ENCODE peak calls at places on chromosomes 7 and 10, in nine cellular contexts. One of them, this sample, is unnamed. For H3K36me3, the result is how much of the 10 kb centered on the place peaks cover.

GRCh38 chr7:150927954-150928340 is 50.2 kb downstream of the KCNH2 start:
- DNase-seq in CD4-positive, alpha-beta memory T cell: no peak
- DNase-seq in heart right ventricle: no peak
- DNase-seq in cardiac muscle cell: no peak
- DNase-seq in ovary: no peak
- DNase-seq in neuronal stem cell: no peak
- DNase-seq in tibial artery: no peak
- DNase-seq in neural progenitor cell: no peak
- DNase-seq in brain microvascular endothelial cell: peak
- DNase-seq in this sample: no peak

GRCh38 chr7:1240917-1241509 is 8.3 kb downstream of the UNCX start:
- DNase-seq in CD4-positive, alpha-beta memory T cell: no peak
- DNase-seq in heart right ventricle: no peak
- DNase-seq in cardiac muscle cell: no peak
- DNase-seq in ovary: no peak
- DNase-seq in neuronal stem cell: no peak
- DNase-seq in tibial artery: no peak
- DNase-seq in neural progenitor cell: peak
- DNase-seq in brain microvascular endothelial cell: no peak
- DNase-seq in this sample: no peak

GRCh38 chr10:130721971-130722370 is 585.8 kb downstream of the GLRX3 start:
- DNase-seq in CD4-positive, alpha-beta memory T cell: no peak
- DNase-seq in heart right ventricle: no peak
- DNase-seq in cardiac muscle cell: no peak
- DNase-seq in ovary: no peak
- DNase-seq in neuronal stem cell: no peak
- DNase-seq in tibial artery: no peak
- DNase-seq in neural progenitor cell: peak
- DNase-seq in brain microvascular endothelial cell: no peak
- DNase-seq in this sample: no peak

GRCh38 chr7:47581821-47582747 is at the start of gene TNS3:
- DNase-seq in CD4-positive, alpha-beta memory T cell: no peak
- DNase-seq in heart right ventricle: no peak
- DNase-seq in cardiac muscle cell: peak
- DNase-seq in ovary: peak
- DNase-seq in neuronal stem cell: no peak
- DNase-seq in tibial artery: no peak
- DNase-seq in neural progenitor cell: peak
- DNase-seq in brain microvascular endothelial cell: no peak
- DNase-seq in this sample: peak

GRCh38 chr10:109866168-109866994 is 56.9 kb downstream of the XPNPEP1 start:
- DNase-seq in CD4-positive, alpha-beta memory T cell: no peak
- DNase-seq in heart right ventricle: peak
- DNase-seq in cardiac muscle cell: peak
- DNase-seq in ovary: no peak
- DNase-seq in neuronal stem cell: no peak
- DNase-seq in tibial artery: no peak
- DNase-seq in neural progenitor cell: peak
- DNase-seq in brain microvascular endothelial cell: peak
- DNase-seq in this sample: peak

GRCh38 chr7:107113866-107114265 is 54.9 kb upstream of the HBP1 start:
- DNase-seq in CD4-positive, alpha-beta memory T cell: no peak
- DNase-seq in heart right ventricle: no peak
- DNase-seq in cardiac muscle cell: no peak
- DNase-seq in ovary: no peak
- DNase-seq in neuronal stem cell: no peak
- DNase-seq in tibial artery: no peak
- DNase-seq in neural progenitor cell: no peak
- DNase-seq in brain microvascular endothelial cell: no peak
- DNase-seq in this sample: no peak

GRCh38 chr7:130148561-130148960 is 56.6 kb downstream of the TMEM209 start:
- DNase-seq in CD4-positive, alpha-beta memory T cell: no peak
- DNase-seq in heart right ventricle: no peak
- DNase-seq in cardiac muscle cell: no peak
- DNase-seq in ovary: no peak
- DNase-seq in neuronal stem cell: no peak
- DNase-seq in tibial artery: no peak
- DNase-seq in neural progenitor cell: no peak
- DNase-seq in brain microvascular endothelial cell: no peak
- DNase-seq in this sample: no peak

GRCh38 chr7:117165656-117166055 is 157.2 kb downstream of the WNT2 start:
- DNase-seq in CD4-positive, alpha-beta memory T cell: no peak
- DNase-seq in heart right ventricle: peak
- DNase-seq in cardiac muscle cell: no peak
- DNase-seq in ovary: no peak
- DNase-seq in neuronal stem cell: no peak
- DNase-seq in tibial artery: peak
- DNase-seq in neural progenitor cell: no peak
- DNase-seq in brain microvascular endothelial cell: no peak
- DNase-seq in this sample: peak

GRCh38 chr7:17680943-17681351 is 259.3 kb downstream of the SNX13 start:
- DNase-seq in CD4-positive, alpha-beta memory T cell: no peak
- DNase-seq in heart right ventricle: no peak
- DNase-seq in cardiac muscle cell: peak
- DNase-seq in ovary: no peak
- DNase-seq in neuronal stem cell: no peak
- DNase-seq in tibial artery: no peak
- DNase-seq in neural progenitor cell: peak
- DNase-seq in brain microvascular endothelial cell: no peak
- DNase-seq in this sample: no peak

GRCh38 chr10:44811072-44811471 is 100.1 kb upstream of the TMEM72 start:
- DNase-seq in CD4-positive, alpha-beta memory T cell: no peak
- DNase-seq in heart right ventricle: no peak
- DNase-seq in cardiac muscle cell: no peak
- DNase-seq in ovary: no peak
- DNase-seq in neuronal stem cell: no peak
- DNase-seq in tibial artery: no peak
- DNase-seq in neural progenitor cell: no peak
- DNase-seq in brain microvascular endothelial cell: peak
- DNase-seq in this sample: no peak

GRCh38 chr10:16777473-16778370 is 39.5 kb downstream of the RSU1 start:
- DNase-seq in CD4-positive, alpha-beta memory T cell: no peak
- DNase-seq in heart right ventricle: peak
- DNase-seq in cardiac muscle cell: peak
- DNase-seq in ovary: peak
- DNase-seq in neuronal stem cell: peak
- DNase-seq in tibial artery: no peak
- DNase-seq in neural progenitor cell: peak
- DNase-seq in brain microvascular endothelial cell: peak
- DNase-seq in this sample: no peak

GRCh38 chr7:29946428-29947186 is 43.0 kb downstream of the SCRN1 start:
- DNase-seq in CD4-positive, alpha-beta memory T cell: no peak
- DNase-seq in heart right ventricle: peak
- DNase-seq in cardiac muscle cell: peak
- DNase-seq in ovary: peak
- DNase-seq in neuronal stem cell: no peak
- DNase-seq in tibial artery: peak
- DNase-seq in neural progenitor cell: no peak
- DNase-seq in brain microvascular endothelial cell: no peak
- DNase-seq in this sample: peak

GRCh38 chr10:37774351-37774750 is 83.1 kb downstream of the ZNF248 start:
- DNase-seq in CD4-positive, alpha-beta memory T cell: no peak
- DNase-seq in heart right ventricle: no peak
- DNase-seq in cardiac muscle cell: no peak
- DNase-seq in ovary: no peak
- DNase-seq in neuronal stem cell: no peak
- DNase-seq in tibial artery: no peak
- DNase-seq in neural progenitor cell: no peak
- DNase-seq in brain microvascular endothelial cell: no peak
- DNase-seq in this sample: no peak

GRCh38 chr10:47023237-47024045 is 112.2 kb downstream of the PTPN20 start:
- DNase-seq in CD4-positive, alpha-beta memory T cell: peak
- DNase-seq in heart right ventricle: no peak
- DNase-seq in cardiac muscle cell: no peak
- DNase-seq in ovary: no peak
- DNase-seq in neuronal stem cell: no peak
- DNase-seq in tibial artery: no peak
- DNase-seq in neural progenitor cell: no peak
- DNase-seq in brain microvascular endothelial cell: no peak
- DNase-seq in this sample: no peak

GRCh38 chr10:50740351-50740688 is 584 bp downstream of the ASAH2B start:
- DNase-seq in CD4-positive, alpha-beta memory T cell: peak
- DNase-seq in heart right ventricle: peak
- DNase-seq in cardiac muscle cell: peak
- DNase-seq in ovary: no peak
- DNase-seq in neuronal stem cell: no peak
- DNase-seq in tibial artery: no peak
- DNase-seq in neural progenitor cell: peak
- DNase-seq in brain microvascular endothelial cell: peak
- DNase-seq in this sample: peak

GRCh38 chr10:124678566-124679240 is 65.5 kb downstream of the FAM53B start:
- DNase-seq in CD4-positive, alpha-beta memory T cell: peak
- DNase-seq in heart right ventricle: no peak
- DNase-seq in cardiac muscle cell: no peak
- DNase-seq in ovary: no peak
- DNase-seq in neuronal stem cell: no peak
- DNase-seq in tibial artery: no peak
- DNase-seq in neural progenitor cell: no peak
- DNase-seq in brain microvascular endothelial cell: no peak
- DNase-seq in this sample: peak

GRCh38 chr10:119578355-119578754 is 18.4 kb downstream of the TIAL1 start:
- DNase-seq in CD4-positive, alpha-beta memory T cell: no peak
- DNase-seq in heart right ventricle: no peak
- DNase-seq in cardiac muscle cell: no peak
- DNase-seq in ovary: no peak
- DNase-seq in neuronal stem cell: no peak
- DNase-seq in tibial artery: no peak
- DNase-seq in neural progenitor cell: no peak
- DNase-seq in brain microvascular endothelial cell: no peak
- DNase-seq in this sample: no peak
- H3K36me3 ChIP-seq in CD4-positive, alpha-beta memory T cell: under half
- H3K36me3 ChIP-seq in heart right ventricle: under half
- H3K36me3 ChIP-seq in cardiac muscle cell: half or more
- H3K36me3 ChIP-seq in ovary: under half
- H3K36me3 ChIP-seq in neuronal stem cell: half or more
- H3K36me3 ChIP-seq in tibial artery: half or more
- H3K36me3 ChIP-seq in neural progenitor cell: half or more
- H3K36me3 ChIP-seq in brain microvascular endothelial cell: half or more
- H3K36me3 ChIP-seq in this sample: half or more

GRCh38 chr10:103854265-103854686 is 1.1 kb downstream of the SH3PXD2A start:
- DNase-seq in CD4-positive, alpha-beta memory T cell: no peak
- DNase-seq in heart right ventricle: peak
- DNase-seq in cardiac muscle cell: peak
- DNase-seq in ovary: peak
- DNase-seq in neuronal stem cell: peak
- DNase-seq in tibial artery: no peak
- DNase-seq in neural progenitor cell: peak
- DNase-seq in brain microvascular endothelial cell: no peak
- DNase-seq in this sample: no peak

GRCh38 chr10:103854687-103855423 is 521 bp downstream of the SH3PXD2A start:
- DNase-seq in CD4-positive, alpha-beta memory T cell: no peak
- DNase-seq in heart right ventricle: peak
- DNase-seq in cardiac muscle cell: peak
- DNase-seq in ovary: peak
- DNase-seq in neuronal stem cell: no peak
- DNase-seq in tibial artery: no peak
- DNase-seq in neural progenitor cell: peak
- DNase-seq in brain microvascular endothelial cell: no peak
- DNase-seq in this sample: peak

GRCh38 chr10:103855852-103856496 is 598 bp upstream of the SH3PXD2A start:
- DNase-seq in CD4-positive, alpha-beta memory T cell: no peak
- DNase-seq in heart right ventricle: no peak
- DNase-seq in cardiac muscle cell: no peak
- DNase-seq in ovary: no peak
- DNase-seq in neuronal stem cell: peak
- DNase-seq in tibial artery: no peak
- DNase-seq in neural progenitor cell: peak
- DNase-seq in brain microvascular endothelial cell: no peak
- DNase-seq in this sample: no peak

GRCh38 chr10:103856497-103857175 is 1.3 kb upstream of the SH3PXD2A start:
- DNase-seq in CD4-positive, alpha-beta memory T cell: no peak
- DNase-seq in heart right ventricle: no peak
- DNase-seq in cardiac muscle cell: no peak
- DNase-seq in ovary: no peak
- DNase-seq in neuronal stem cell: no peak
- DNase-seq in tibial artery: no peak
- DNase-seq in neural progenitor cell: no peak
- DNase-seq in brain microvascular endothelial cell: no peak
- DNase-seq in this sample: no peak

DNA sequence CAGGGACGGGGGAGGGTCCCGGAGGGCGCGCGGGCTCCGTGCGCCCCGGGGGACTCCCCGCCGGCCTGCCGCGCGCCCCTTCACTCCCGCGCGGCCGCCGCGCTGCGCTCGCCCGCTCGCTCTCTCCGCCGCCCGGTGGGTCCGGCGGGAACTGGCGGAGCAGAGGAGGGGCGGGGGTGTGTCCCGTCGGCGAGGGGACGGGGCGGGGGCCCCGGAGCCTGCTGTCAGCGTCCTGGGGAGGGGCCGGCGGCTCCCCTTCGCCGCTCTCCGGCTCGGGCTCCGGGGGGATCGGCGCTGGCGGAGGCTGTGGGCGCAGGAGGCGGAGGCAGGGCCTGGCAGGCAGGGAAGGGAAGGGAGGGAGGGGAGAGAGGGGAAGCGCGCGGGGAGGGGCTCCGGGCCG is at the start of gene SH3PXD2A:
- DNase-seq in CD4-positive, alpha-beta memory T cell: no peak
- DNase-seq in heart right ventricle: peak
- DNase-seq in cardiac muscle cell: peak
- DNase-seq in ovary: peak
- DNase-seq in neuronal stem cell: peak
- DNase-seq in tibial artery: no peak
- DNase-seq in neural progenitor cell: peak
- DNase-seq in brain microvascular endothelial cell: no peak
- DNase-seq in this sample: peak
- H3K4me3 ChIP-seq in CD4-positive, alpha-beta memory T cell: no peak
- H3K4me3 ChIP-seq in heart right ventricle: peak
- H3K4me3 ChIP-seq in cardiac muscle cell: peak
- H3K4me3 ChIP-seq in ovary: peak
- H3K4me3 ChIP-seq in neuronal stem cell: peak
- H3K4me3 ChIP-seq in tibial artery: peak
- H3K4me3 ChIP-seq in neural progenitor cell: peak
- H3K4me3 ChIP-seq in brain microvascular endothelial cell: peak
- H3K4me3 ChIP-seq in this sample: peak

GRCh38 chr7:108479751-108480150 is 23.5 kb upstream of the NRCAM start:
- DNase-seq in CD4-positive, alpha-beta memory T cell: no peak
- DNase-seq in heart right ventricle: no peak
- DNase-seq in cardiac muscle cell: no peak
- DNase-seq in ovary: no peak
- DNase-seq in neuronal stem cell: no peak
- DNase-seq in tibial artery: no peak
- DNase-seq in neural progenitor cell: no peak
- DNase-seq in brain microvascular endothelial cell: no peak
- DNase-seq in this sample: no peak

GRCh38 chr7:108484137-108484536 is 27.9 kb upstream of the NRCAM start:
- DNase-seq in CD4-positive, alpha-beta memory T cell: no peak
- DNase-seq in heart right ventricle: no peak
- DNase-seq in cardiac muscle cell: no peak
- DNase-seq in ovary: no peak
- DNase-seq in neuronal stem cell: no peak
- DNase-seq in tibial artery: no peak
- DNase-seq in neural progenitor cell: no peak
- DNase-seq in brain microvascular endothelial cell: no peak
- DNase-seq in this sample: no peak

GRCh38 chr7:108480311-108480710 is 24.1 kb upstream of the NRCAM start:
- DNase-seq in CD4-positive, alpha-beta memory T cell: no peak
- DNase-seq in heart right ventricle: no peak
- DNase-seq in cardiac muscle cell: no peak
- DNase-seq in ovary: no peak
- DNase-seq in neuronal stem cell: no peak
- DNase-seq in tibial artery: no peak
- DNase-seq in neural progenitor cell: no peak
- DNase-seq in brain microvascular endothelial cell: no peak
- DNase-seq in this sample: no peak
- H3K36me3 ChIP-seq in CD4-positive, alpha-beta memory T cell: under half
- H3K36me3 ChIP-seq in heart right ventricle: under half
- H3K36me3 ChIP-seq in cardiac muscle cell: under half
- H3K36me3 ChIP-seq in ovary: under half
- H3K36me3 ChIP-seq in neuronal stem cell: under half
- H3K36me3 ChIP-seq in tibial artery: under half
- H3K36me3 ChIP-seq in neural progenitor cell: under half
- H3K36me3 ChIP-seq in brain microvascular endothelial cell: under half
- H3K36me3 ChIP-seq in this sample: half or more

GRCh38 chr10:3992374-3993178 is 207.6 kb upstream of the KLF6 start:
- DNase-seq in CD4-positive, alpha-beta memory T cell: no peak
- DNase-seq in heart right ventricle: no peak
- DNase-seq in cardiac muscle cell: no peak
- DNase-seq in ovary: no peak
- DNase-seq in neuronal stem cell: peak
- DNase-seq in tibial artery: no peak
- DNase-seq in neural progenitor cell: no peak
- DNase-seq in brain microvascular endothelial cell: no peak
- DNase-seq in this sample: no peak
- H3K4me3 ChIP-seq in CD4-positive, alpha-beta memory T cell: no peak
- H3K4me3 ChIP-seq in heart right ventricle: no peak
- H3K4me3 ChIP-seq in cardiac muscle cell: no peak
- H3K4me3 ChIP-seq in ovary: no peak
- H3K4me3 ChIP-seq in neuronal stem cell: peak
- H3K4me3 ChIP-seq in tibial artery: no peak
- H3K4me3 ChIP-seq in neural progenitor cell: no peak
- H3K4me3 ChIP-seq in brain microvascular endothelial cell: no peak
- H3K4me3 ChIP-seq in this sample: no peak